ENCODE peak calls at places on chromosome 9, in seven cellular contexts. I, W, R, M, E, D and F are unnamed samples.

GRCh38 chr9:32335127-32335526 is 49.3 kb upstream of the ACO1 start:
- DNase-seq in R (no peak), M (no peak), I (no peak), E (no peak), D (no peak), W (no peak), F (no peak)

GRCh38 chr9:29685531-29685930 is 2112.2 kb upstream of the C9orf72 start:
- DNase-seq in E (no peak), M (no peak), I (no peak), D (no peak), W (no peak), R (no peak), F (no peak)

GRCh38 chr9:129637102-129637501 is 4.8 kb downstream of the ASB6 start:
- DNase-seq in W (no peak), D (no peak), M (no peak), R (no peak), E (no peak), I (no peak), F (no peak)

GRCh38 chr9:37953775-37954437 is 50.0 kb upstream of the SLC25A51 start:
- DNase-seq in D (peak; percentile 83), R (peak; percentile 95), I (no peak), W (no peak), E (peak; percentile 60), M (no peak), F (peak; percentile 91)

GRCh38 chr9:114371986-114372917 is 15.5 kb downstream of the AKNA start:
- DNase-seq in E (no peak), D (no peak), W (peak; percentile 44), R (peak; percentile 65), I (no peak), M (no peak), F (no peak)

GRCh38 chr9:90044710-90045151 is 439.9 kb downstream of the GADD45G start:
- DNase-seq in W (no peak), R (no peak), E (no peak), D (no peak), M (no peak), I (peak; percentile 73), F (peak; percentile 11)

GRCh38 chr9:116437411-116438370 is 249.4 kb upstream of the TRIM32 start:
- DNase-seq in E (no peak), W (no peak), M (no peak), D (no peak), I (no peak), R (no peak), F (no peak)

GRCh38 chr9:115210699-115211098 is 92.7 kb upstream of the TNC start:
- DNase-seq in D (no peak), M (no peak), R (no peak), W (no peak), I (no peak), E (no peak), F (no peak)

GRCh38 chr9:77731008-77731698 is 83.0 kb upstream of the GNA14 start:
- DNase-seq in D (no peak), R (no peak), W (no peak), I (no peak), M (no peak), E (no peak), F (no peak)

GRCh38 chr9:114037961-114038723 is 40.0 kb downstream of the AMBP start:
- DNase-seq in E (no peak), W (no peak), D (peak; percentile 46), M (no peak), I (no peak), R (no peak), F (no peak)

GRCh38 chr9:120408680-120409258 is 171.2 kb downstream of the CDK5RAP2 start:
- DNase-seq in R (no peak), M (no peak), I (no peak), E (no peak), D (no peak), W (no peak), F (no peak)

GRCh38 chr9:10331157-10331556 is 281.6 kb downstream of the PTPRD start:
- DNase-seq in M (no peak), E (no peak), I (no peak), W (no peak), D (no peak), R (no peak), F (no peak)

GRCh38 chr9:91187311-91187964 is 174.3 kb downstream of the AUH start:
- DNase-seq in D (no peak), M (no peak), E (no peak), W (no peak), R (no peak), I (no peak), F (no peak)

GRCh38 chr9:134628354-134628736 is 13.3 kb upstream of the COL5A1 start:
- DNase-seq in M (no peak), R (no peak), I (no peak), W (no peak), D (no peak), E (no peak), F (no peak)

GRCh38 chr9:86452194-86452828 is 98.1 kb upstream of the TUT7 start:
- DNase-seq in W (no peak), I (no peak), E (no peak), M (no peak), R (no peak), D (peak; percentile 25), F (no peak)

GRCh38 chr9:90013778-90014177 is 409.0 kb downstream of the GADD45G start:
- DNase-seq in E (no peak), D (no peak), R (no peak), M (no peak), I (no peak), W (no peak), F (no peak)

GRCh38 chr9:89363311-89363670 is 45.0 kb downstream of the SECISBP2 start:
- DNase-seq in W (no peak), M (no peak), R (no peak), D (no peak), E (no peak), I (no peak), F (no peak)